ENCODE peak calls at places on chromosomes 2 and 18, in ten cellular contexts. E is hypothalamus; U is astrocyte of the cerebellum; B is Kasumi-1; X is adipocyte; O is effector memory CD8-positive, alpha-beta T cell; Z is NCI-H1092; F is MG63; N is activated CD4-positive, alpha-beta T cell treated with anti-CD3 and anti-CD28 coated beads, Interleukin-2, amount 50 U/mL, for 1 hour; H is stimulated activated CD4-positive, alpha-beta T cell treated with anti-CD3 and anti-CD28 coated beads, Interleukin-12 subunit alpha, Interleukin-12 subunit beta, amount 100 ng/mL, for 4 hours. D is an unnamed sample.

GRCh38 chr2:68216454-68217310 is 35.6 kb downstream of the PPP3R1 start:
- DNase-seq in H (no peak), F (no peak), X (no peak), B (no peak), N (no peak), O (no peak), U (no peak), Z (no peak), E (no peak), D (no peak)

GRCh38 chr18:21991081-21991534 is 178.3 kb upstream of the GATA6 start:
- DNase-seq in Z (no peak), U (no peak), X (no peak), H (no peak), B (no peak), N (no peak), F (no peak), E (no peak), O (no peak), D (no peak)

GRCh38 chr2:19419211-19419880 is 60.9 kb upstream of the OSR1 start:
- DNase-seq in O (no peak), Z (no peak), N (no peak), B (no peak), H (no peak), X (peak), U (no peak), E (no peak), F (no peak), D (no peak)

GRCh38 chr2:190583507-190584337 is 49.2 kb upstream of the NEMP2 start:
- DNase-seq in F (no peak), N (no peak), X (no peak), O (no peak), Z (no peak), E (no peak), U (no peak), H (no peak), B (no peak), D (no peak)

GRCh38 chr2:134662751-134663150 is 56.0 kb downstream of the TMEM163 start:
- DNase-seq in U (no peak), O (no peak), E (no peak), N (no peak), X (no peak), Z (no peak), F (no peak), H (no peak), B (no peak), D (no peak)

GRCh38 chr2:134819334-134819733 is 19.1 kb upstream of the ACMSD start:
- DNase-seq in N (no peak), Z (no peak), F (no peak), B (no peak), U (no peak), O (no peak), X (peak), H (no peak), E (no peak), D (no peak)

GRCh38 chr2:239025081-239025801 is 177.4 kb downstream of the TWIST2 start:
- DNase-seq in O (no peak), Z (no peak), H (no peak), B (no peak), X (peak), N (no peak), F (no peak), E (no peak), U (peak), D (no peak)

GRCh38 chr2:95669441-95669994 is 77.7 kb downstream of the TRIM43 start:
- DNase-seq in H (no peak), E (no peak), O (no peak), X (peak), U (no peak), N (no peak), F (no peak), Z (no peak), B (peak), D (no peak)

GRCh38 chr2:234373791-234374508 is 122.9 kb downstream of the ARL4C start:
- DNase-seq in Z (no peak), F (no peak), N (no peak), O (no peak), H (no peak), U (no peak), E (no peak), X (no peak), B (no peak), D (no peak)

D was measured in CD8-positive, alpha-beta memory T cell.